ENCODE peak calls at places on chromosome 2, in six cellular contexts. One of them, this sample, is unnamed. For H3K36me3, the result is how much of the 10 kb centered on the place peaks cover.

GRCh38 chr2:191318729-191319078 is 73.5 kb downstream of the MYO1B start:
- DNase-seq in heart right ventricle: no peak
- DNase-seq in gastrocnemius medialis: no peak
- DNase-seq in CD8-positive, alpha-beta memory T cell: no peak
- DNase-seq in transverse colon: peak
- DNase-seq in lower lobe of right lung: no peak
- DNase-seq in this sample: no peak

GRCh38 chr2:230418341-230419016 is 2.5 kb downstream of the SP100 start:
- DNase-seq in CD8-positive, alpha-beta memory T cell: no peak
- DNase-seq in transverse colon: no peak
- DNase-seq in gastrocnemius medialis: no peak
- DNase-seq in lower lobe of right lung: no peak
- DNase-seq in heart right ventricle: no peak
- DNase-seq in this sample: no peak

GRCh38 chr2:18999198-18999597 is 359.2 kb downstream of the OSR1 start:
- DNase-seq in lower lobe of right lung: no peak
- DNase-seq in CD8-positive, alpha-beta memory T cell: no peak
- DNase-seq in gastrocnemius medialis: no peak
- DNase-seq in heart right ventricle: no peak
- DNase-seq in transverse colon: no peak
- DNase-seq in this sample: no peak

GRCh38 chr2:27717070-27717453 is 53.4 kb downstream of the SLC4A1AP start:
- DNase-seq in CD8-positive, alpha-beta memory T cell: no peak
- DNase-seq in gastrocnemius medialis: peak
- DNase-seq in transverse colon: no peak
- DNase-seq in heart right ventricle: peak
- DNase-seq in lower lobe of right lung: no peak
- DNase-seq in this sample: no peak

GRCh38 chr2:30217644-30218361 is 13.5 kb upstream of the LBH start:
- DNase-seq in heart right ventricle: peak
- DNase-seq in lower lobe of right lung: peak
- DNase-seq in gastrocnemius medialis: no peak
- DNase-seq in transverse colon: peak
- DNase-seq in CD8-positive, alpha-beta memory T cell: no peak
- DNase-seq in this sample: no peak

GRCh38 chr2:98509542-98510321 is 65.1 kb downstream of the INPP4A start:
- DNase-seq in CD8-positive, alpha-beta memory T cell: no peak
- DNase-seq in heart right ventricle: no peak
- DNase-seq in lower lobe of right lung: no peak
- DNase-seq in transverse colon: no peak
- DNase-seq in gastrocnemius medialis: no peak
- DNase-seq in this sample: no peak

GRCh38 chr2:97673915-97674283 is 4.4 kb downstream of the C2orf92 start:
- DNase-seq in CD8-positive, alpha-beta memory T cell: no peak
- DNase-seq in transverse colon: no peak
- DNase-seq in gastrocnemius medialis: no peak
- DNase-seq in lower lobe of right lung: no peak
- DNase-seq in heart right ventricle: no peak
- DNase-seq in this sample: no peak

GRCh38 chr2:120886534-120886961 is 150.9 kb downstream of the GLI2 start:
- DNase-seq in gastrocnemius medialis: no peak
- DNase-seq in transverse colon: no peak
- DNase-seq in heart right ventricle: no peak
- DNase-seq in lower lobe of right lung: peak
- DNase-seq in CD8-positive, alpha-beta memory T cell: peak
- DNase-seq in this sample: no peak

GRCh38 chr2:3703741-3704355 is 473 bp downstream of the DCDC2C start:
- DNase-seq in heart right ventricle: no peak
- DNase-seq in lower lobe of right lung: no peak
- DNase-seq in CD8-positive, alpha-beta memory T cell: no peak
- DNase-seq in gastrocnemius medialis: no peak
- DNase-seq in transverse colon: no peak
- DNase-seq in this sample: no peak

GRCh38 chr2:174025271-174026121 is 60.3 kb upstream of the SP3 start:
- DNase-seq in CD8-positive, alpha-beta memory T cell: no peak
- DNase-seq in gastrocnemius medialis: peak
- DNase-seq in lower lobe of right lung: peak
- DNase-seq in transverse colon: peak
- DNase-seq in heart right ventricle: peak
- DNase-seq in this sample: no peak

GRCh38 chr2:20444113-20444992 is 2.5 kb upstream of the RHOB start:
- DNase-seq in gastrocnemius medialis: no peak
- DNase-seq in transverse colon: peak
- DNase-seq in lower lobe of right lung: no peak
- DNase-seq in CD8-positive, alpha-beta memory T cell: no peak
- DNase-seq in heart right ventricle: peak
- DNase-seq in this sample: no peak

GRCh38 chr2:71935291-71935848 is 212.3 kb downstream of the CYP26B1 start:
- DNase-seq in CD8-positive, alpha-beta memory T cell: no peak
- DNase-seq in gastrocnemius medialis: no peak
- DNase-seq in transverse colon: peak
- DNase-seq in heart right ventricle: no peak
- DNase-seq in lower lobe of right lung: no peak
- DNase-seq in this sample: peak

GRCh38 chr2:236352761-236353593 is 88.8 kb upstream of the ASB18 start:
- DNase-seq in heart right ventricle: no peak
- DNase-seq in CD8-positive, alpha-beta memory T cell: no peak
- DNase-seq in lower lobe of right lung: no peak
- DNase-seq in gastrocnemius medialis: no peak
- DNase-seq in transverse colon: no peak
- DNase-seq in this sample: no peak

GRCh38 chr2:168490916-168491605 is 35.0 kb downstream of the CERS6 start:
- DNase-seq in lower lobe of right lung: no peak
- DNase-seq in gastrocnemius medialis: no peak
- DNase-seq in transverse colon: no peak
- DNase-seq in CD8-positive, alpha-beta memory T cell: no peak
- DNase-seq in heart right ventricle: no peak
- DNase-seq in this sample: no peak

GRCh38 chr2:175366814-175367213 is 185.3 kb upstream of the ATP5MC3 start:
- DNase-seq in CD8-positive, alpha-beta memory T cell: no peak
- DNase-seq in lower lobe of right lung: no peak
- DNase-seq in transverse colon: peak
- DNase-seq in gastrocnemius medialis: no peak
- DNase-seq in heart right ventricle: peak
- DNase-seq in this sample: no peak

GRCh38 chr2:218631837-218632236 is 24.1 kb downstream of the PLCD4 start:
- DNase-seq in lower lobe of right lung: no peak
- DNase-seq in CD8-positive, alpha-beta memory T cell: no peak
- DNase-seq in heart right ventricle: peak
- DNase-seq in gastrocnemius medialis: no peak
- DNase-seq in transverse colon: no peak
- DNase-seq in this sample: no peak

GRCh38 chr2:95231723-95232122 is 24.4 kb downstream of the ZNF892 start:
- DNase-seq in lower lobe of right lung: peak
- DNase-seq in CD8-positive, alpha-beta memory T cell: no peak
- DNase-seq in heart right ventricle: peak
- DNase-seq in gastrocnemius medialis: no peak
- DNase-seq in transverse colon: peak
- DNase-seq in this sample: no peak

GRCh38 chr2:98034745-98035144 is 39.0 kb upstream of the TMEM131 start:
- DNase-seq in heart right ventricle: no peak
- DNase-seq in gastrocnemius medialis: no peak
- DNase-seq in CD8-positive, alpha-beta memory T cell: no peak
- DNase-seq in lower lobe of right lung: no peak
- DNase-seq in transverse colon: no peak
- DNase-seq in this sample: no peak

GRCh38 chr2:60317029-60317386 is 236.4 kb downstream of the BCL11A start:
- DNase-seq in transverse colon: no peak
- DNase-seq in gastrocnemius medialis: no peak
- DNase-seq in CD8-positive, alpha-beta memory T cell: no peak
- DNase-seq in lower lobe of right lung: no peak
- DNase-seq in heart right ventricle: no peak
- DNase-seq in this sample: no peak

GRCh38 chr2:234363011-234363487 is 133.8 kb downstream of the ARL4C start:
- DNase-seq in CD8-positive, alpha-beta memory T cell: no peak
- DNase-seq in transverse colon: no peak
- DNase-seq in heart right ventricle: no peak
- DNase-seq in lower lobe of right lung: no peak
- DNase-seq in gastrocnemius medialis: no peak
- DNase-seq in this sample: no peak

GRCh38 chr2:177254433-177255226 is 9.9 kb downstream of the NFE2L2 start:
- DNase-seq in lower lobe of right lung: peak
- DNase-seq in CD8-positive, alpha-beta memory T cell: no peak
- DNase-seq in transverse colon: peak
- DNase-seq in heart right ventricle: no peak
- DNase-seq in gastrocnemius medialis: no peak
- DNase-seq in this sample: no peak

GRCh38 chr2:33084433-33084832 is 137.7 kb downstream of the LTBP1 start:
- DNase-seq in gastrocnemius medialis: no peak
- DNase-seq in CD8-positive, alpha-beta memory T cell: no peak
- DNase-seq in heart right ventricle: no peak
- DNase-seq in lower lobe of right lung: no peak
- DNase-seq in transverse colon: no peak
- DNase-seq in this sample: no peak

GRCh38 chr2:168912466-168913170 is 11.5 kb downstream of the G6PC2 start:
- DNase-seq in CD8-positive, alpha-beta memory T cell: no peak
- DNase-seq in heart right ventricle: no peak
- DNase-seq in transverse colon: no peak
- DNase-seq in lower lobe of right lung: no peak
- DNase-seq in gastrocnemius medialis: peak
- DNase-seq in this sample: no peak

DNA sequence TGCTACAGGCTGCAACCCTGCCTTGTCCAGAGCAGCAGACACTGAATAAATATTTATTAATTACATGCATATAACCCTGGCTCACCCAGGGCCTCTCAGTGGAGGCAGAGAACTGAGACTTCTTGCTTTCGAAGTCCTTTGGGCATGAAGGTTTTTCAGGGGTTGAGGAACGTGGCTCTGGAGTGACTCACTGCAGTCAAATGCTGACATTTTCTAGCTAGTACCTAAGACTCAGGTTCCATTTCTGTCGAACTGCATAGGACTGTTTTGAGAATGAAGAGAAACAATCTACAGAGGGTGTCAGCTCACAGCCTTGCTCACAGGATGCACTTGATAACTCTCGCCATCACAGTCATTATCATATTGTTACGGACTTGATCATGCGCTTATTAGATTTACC is 87.4 kb downstream of the ACTR2 start:
- DNase-seq in CD8-positive, alpha-beta memory T cell: no peak
- DNase-seq in lower lobe of right lung: no peak
- DNase-seq in heart right ventricle: no peak
- DNase-seq in transverse colon: no peak
- DNase-seq in gastrocnemius medialis: no peak
- DNase-seq in this sample: no peak
- H3K36me3 ChIP-seq in CD8-positive, alpha-beta memory T cell: under half
- H3K36me3 ChIP-seq in lower lobe of right lung: under half
- H3K36me3 ChIP-seq in heart right ventricle: under half
- H3K36me3 ChIP-seq in transverse colon: under half
- H3K36me3 ChIP-seq in gastrocnemius medialis: under half
- H3K36me3 ChIP-seq in this sample: under half

GRCh38 chr2:5673861-5674240 is 18.3 kb upstream of the SOX11 start:
- DNase-seq in transverse colon: no peak
- DNase-seq in lower lobe of right lung: no peak
- DNase-seq in CD8-positive, alpha-beta memory T cell: no peak
- DNase-seq in heart right ventricle: no peak
- DNase-seq in gastrocnemius medialis: no peak
- DNase-seq in this sample: no peak

GRCh38 chr2:5672749-5673147 is 19.4 kb upstream of the SOX11 start:
- DNase-seq in transverse colon: no peak
- DNase-seq in CD8-positive, alpha-beta memory T cell: no peak
- DNase-seq in heart right ventricle: no peak
- DNase-seq in lower lobe of right lung: no peak
- DNase-seq in gastrocnemius medialis: no peak
- DNase-seq in this sample: no peak

GRCh38 chr2:5677133-5677532 is 15.1 kb upstream of the SOX11 start:
- DNase-seq in gastrocnemius medialis: no peak
- DNase-seq in lower lobe of right lung: no peak
- DNase-seq in heart right ventricle: no peak
- DNase-seq in transverse colon: no peak
- DNase-seq in CD8-positive, alpha-beta memory T cell: no peak
- DNase-seq in this sample: no peak

GRCh38 chr2:5668682-5669267 is 23.4 kb upstream of the SOX11 start:
- DNase-seq in lower lobe of right lung: no peak
- DNase-seq in CD8-positive, alpha-beta memory T cell: no peak
- DNase-seq in heart right ventricle: no peak
- DNase-seq in gastrocnemius medialis: no peak
- DNase-seq in transverse colon: no peak
- DNase-seq in this sample: no peak

GRCh38 chr2:5673148-5673860 is 18.9 kb upstream of the SOX11 start:
- DNase-seq in lower lobe of right lung: no peak
- DNase-seq in heart right ventricle: no peak
- DNase-seq in CD8-positive, alpha-beta memory T cell: no peak
- DNase-seq in transverse colon: no peak
- DNase-seq in gastrocnemius medialis: no peak
- DNase-seq in this sample: no peak
- H3K4me3 ChIP-seq in lower lobe of right lung: no peak
- H3K4me3 ChIP-seq in heart right ventricle: no peak
- H3K4me3 ChIP-seq in CD8-positive, alpha-beta memory T cell: no peak
- H3K4me3 ChIP-seq in transverse colon: no peak
- H3K4me3 ChIP-seq in gastrocnemius medialis: peak
- H3K4me3 ChIP-seq in this sample: no peak

DNA sequence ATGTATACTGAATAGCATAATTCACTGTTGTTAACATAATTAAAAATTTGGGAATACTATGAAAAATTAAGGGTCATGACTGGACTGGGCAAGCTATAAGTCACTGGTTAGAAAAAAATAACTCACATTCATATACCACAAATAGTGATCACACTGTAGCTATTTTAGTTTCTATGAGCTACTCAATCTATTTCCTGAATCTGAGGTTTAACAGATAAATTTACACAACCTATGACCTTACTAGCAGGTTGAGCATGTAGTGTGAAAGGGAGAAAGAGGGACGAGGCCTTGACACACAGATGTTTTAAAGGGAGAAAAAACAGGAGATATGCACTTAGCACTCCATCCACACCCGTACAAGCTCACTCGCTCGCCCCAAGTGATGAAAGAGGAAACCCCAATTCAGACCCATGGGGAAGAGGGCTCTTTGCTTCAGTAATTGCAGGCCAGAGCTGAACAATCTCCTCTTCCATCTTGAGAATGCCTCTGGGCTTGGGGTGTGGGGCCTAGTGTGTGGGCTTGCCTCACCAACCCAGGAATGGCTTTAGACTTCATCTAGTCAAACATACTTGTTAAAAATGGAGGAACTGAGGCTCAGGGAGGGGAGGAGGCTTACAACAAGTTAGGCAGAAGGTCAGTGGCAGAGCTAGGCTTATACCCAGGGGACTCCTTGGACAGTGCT is 10.7 kb downstream of the CYRIA start:
- DNase-seq in heart right ventricle: no peak
- DNase-seq in CD8-positive, alpha-beta memory T cell: no peak
- DNase-seq in lower lobe of right lung: no peak
- DNase-seq in transverse colon: no peak
- DNase-seq in gastrocnemius medialis: no peak
- DNase-seq in this sample: no peak
- H3K27ac ChIP-seq in heart right ventricle: peak
- H3K27ac ChIP-seq in CD8-positive, alpha-beta memory T cell: no peak
- H3K27ac ChIP-seq in lower lobe of right lung: peak
- H3K27ac ChIP-seq in transverse colon: peak
- H3K27ac ChIP-seq in gastrocnemius medialis: peak
- H3K27ac ChIP-seq in this sample: no peak

DNA sequence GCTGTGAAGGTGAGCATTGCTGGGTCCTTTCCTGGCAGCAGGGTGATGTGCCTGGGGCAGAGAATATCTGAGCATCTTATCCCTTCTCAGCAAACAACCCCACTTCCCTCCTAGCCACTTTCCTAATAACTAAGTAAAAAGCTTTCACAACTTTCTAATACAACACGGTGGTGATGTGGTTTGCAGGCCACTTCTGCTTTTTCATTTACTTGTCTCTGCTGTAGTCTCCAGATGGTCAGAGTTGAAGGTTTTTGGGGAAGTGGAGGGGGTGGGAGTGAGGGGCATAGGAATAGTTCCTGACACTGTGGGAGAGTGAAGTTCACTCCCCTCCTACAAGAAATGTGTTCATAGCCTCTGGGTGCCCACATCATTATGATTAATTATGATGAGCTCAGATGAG is 11.6 kb downstream of the OXER1 start:
- DNase-seq in transverse colon: no peak
- DNase-seq in lower lobe of right lung: no peak
- DNase-seq in CD8-positive, alpha-beta memory T cell: no peak
- DNase-seq in heart right ventricle: peak
- DNase-seq in gastrocnemius medialis: no peak
- DNase-seq in this sample: no peak
- H3K36me3 ChIP-seq in transverse colon: under half
- H3K36me3 ChIP-seq in lower lobe of right lung: under half
- H3K36me3 ChIP-seq in CD8-positive, alpha-beta memory T cell: under half
- H3K36me3 ChIP-seq in heart right ventricle: under half
- H3K36me3 ChIP-seq in gastrocnemius medialis: under half
- H3K36me3 ChIP-seq in this sample: under half